ENCODE peak calls at places on chromosomes 2 and 18, in seven cellular contexts. One of them, this sample, is unnamed.

GRCh38 chr2:98432145-98432544 is 12.5 kb upstream of the INPP4A start:
- DNase-seq in fibroblast of the conjunctiva: no peak
- DNase-seq in cardiac septum: no peak
- DNase-seq in neuronal stem cell: no peak
- DNase-seq in astrocyte of the spinal cord: no peak
- DNase-seq in NCI-H82: no peak
- DNase-seq in GM04504: no peak
- DNase-seq in this sample: no peak

GRCh38 chr2:17996978-17997377 is 118.5 kb downstream of the KCNS3 start:
- DNase-seq in fibroblast of the conjunctiva: no peak
- DNase-seq in cardiac septum: no peak
- DNase-seq in neuronal stem cell: no peak
- DNase-seq in astrocyte of the spinal cord: no peak
- DNase-seq in NCI-H82: no peak
- DNase-seq in GM04504: no peak
- DNase-seq in this sample: no peak

GRCh38 chr2:221060335-221060734 is 511.8 kb downstream of the EPHA4 start:
- DNase-seq in fibroblast of the conjunctiva: no peak
- DNase-seq in cardiac septum: no peak
- DNase-seq in neuronal stem cell: no peak
- DNase-seq in astrocyte of the spinal cord: peak
- DNase-seq in NCI-H82: no peak
- DNase-seq in GM04504: peak
- DNase-seq in this sample: peak

GRCh38 chr2:208595386-208596275 is 189.0 kb downstream of the PTH2R start:
- DNase-seq in fibroblast of the conjunctiva: no peak
- DNase-seq in cardiac septum: no peak
- DNase-seq in neuronal stem cell: no peak
- DNase-seq in astrocyte of the spinal cord: peak
- DNase-seq in NCI-H82: no peak
- DNase-seq in GM04504: no peak
- DNase-seq in this sample: no peak

GRCh38 chr2:23381498-23381897 is 3.5 kb upstream of the KLHL29 start:
- DNase-seq in fibroblast of the conjunctiva: no peak
- DNase-seq in cardiac septum: no peak
- DNase-seq in neuronal stem cell: no peak
- DNase-seq in astrocyte of the spinal cord: no peak
- DNase-seq in NCI-H82: no peak
- DNase-seq in GM04504: no peak
- DNase-seq in this sample: no peak

GRCh38 chr2:30321466-30321865 is 90.1 kb downstream of the LBH start:
- DNase-seq in fibroblast of the conjunctiva: no peak
- DNase-seq in cardiac septum: no peak
- DNase-seq in neuronal stem cell: no peak
- DNase-seq in astrocyte of the spinal cord: peak
- DNase-seq in NCI-H82: no peak
- DNase-seq in GM04504: no peak
- DNase-seq in this sample: no peak

GRCh38 chr2:191304939-191305875 is 60.0 kb downstream of the MYO1B start:
- DNase-seq in fibroblast of the conjunctiva: peak
- DNase-seq in cardiac septum: no peak
- DNase-seq in neuronal stem cell: no peak
- DNase-seq in astrocyte of the spinal cord: peak
- DNase-seq in NCI-H82: peak
- DNase-seq in GM04504: peak
- DNase-seq in this sample: no peak

GRCh38 chr2:232875256-232876070 is 5.4 kb downstream of the SNORC start:
- DNase-seq in fibroblast of the conjunctiva: no peak
- DNase-seq in cardiac septum: peak
- DNase-seq in neuronal stem cell: no peak
- DNase-seq in astrocyte of the spinal cord: no peak
- DNase-seq in NCI-H82: peak
- DNase-seq in GM04504: no peak
- DNase-seq in this sample: no peak

GRCh38 chr2:199197448-199197847 is 260.3 kb downstream of the SATB2 start:
- DNase-seq in fibroblast of the conjunctiva: no peak
- DNase-seq in cardiac septum: no peak
- DNase-seq in neuronal stem cell: no peak
- DNase-seq in astrocyte of the spinal cord: peak
- DNase-seq in NCI-H82: no peak
- DNase-seq in GM04504: no peak
- DNase-seq in this sample: peak

GRCh38 chr2:31238906-31239841 is 5.2 kb downstream of the EHD3 start:
- DNase-seq in fibroblast of the conjunctiva: no peak
- DNase-seq in cardiac septum: peak
- DNase-seq in neuronal stem cell: no peak
- DNase-seq in astrocyte of the spinal cord: no peak
- DNase-seq in NCI-H82: no peak
- DNase-seq in GM04504: no peak
- DNase-seq in this sample: no peak

GRCh38 chr2:119111115-119111975 is 47.2 kb downstream of the C1QL2 start:
- DNase-seq in fibroblast of the conjunctiva: no peak
- DNase-seq in cardiac septum: no peak
- DNase-seq in neuronal stem cell: no peak
- DNase-seq in astrocyte of the spinal cord: no peak
- DNase-seq in NCI-H82: no peak
- DNase-seq in GM04504: no peak
- DNase-seq in this sample: no peak

GRCh38 chr2:11009866-11010265 is 98.1 kb downstream of the KCNF1 start:
- DNase-seq in fibroblast of the conjunctiva: no peak
- DNase-seq in cardiac septum: peak
- DNase-seq in neuronal stem cell: no peak
- DNase-seq in astrocyte of the spinal cord: no peak
- DNase-seq in NCI-H82: peak
- DNase-seq in GM04504: no peak
- DNase-seq in this sample: no peak

GRCh38 chr2:86750240-86750839 is 30.2 kb downstream of the RMND5A start:
- DNase-seq in fibroblast of the conjunctiva: no peak
- DNase-seq in cardiac septum: no peak
- DNase-seq in neuronal stem cell: no peak
- DNase-seq in astrocyte of the spinal cord: peak
- DNase-seq in NCI-H82: no peak
- DNase-seq in GM04504: no peak
- DNase-seq in this sample: no peak

GRCh38 chr2:43051316-43051715 is 175.1 kb downstream of the ZFP36L2 start:
- DNase-seq in fibroblast of the conjunctiva: no peak
- DNase-seq in cardiac septum: no peak
- DNase-seq in neuronal stem cell: no peak
- DNase-seq in astrocyte of the spinal cord: peak
- DNase-seq in NCI-H82: no peak
- DNase-seq in GM04504: no peak
- DNase-seq in this sample: no peak

GRCh38 chr2:33770023-33770422 is 170.9 kb upstream of the FAM98A start:
- DNase-seq in fibroblast of the conjunctiva: no peak
- DNase-seq in cardiac septum: no peak
- DNase-seq in neuronal stem cell: no peak
- DNase-seq in astrocyte of the spinal cord: no peak
- DNase-seq in NCI-H82: no peak
- DNase-seq in GM04504: no peak
- DNase-seq in this sample: no peak

GRCh38 chr2:130877258-130877657 is 40.5 kb downstream of the ARHGEF4 start:
- DNase-seq in fibroblast of the conjunctiva: no peak
- DNase-seq in cardiac septum: peak
- DNase-seq in neuronal stem cell: no peak
- DNase-seq in astrocyte of the spinal cord: no peak
- DNase-seq in NCI-H82: no peak
- DNase-seq in GM04504: no peak
- DNase-seq in this sample: no peak

GRCh38 chr2:1714291-1715064 is 29.8 kb downstream of the PXDN start:
- DNase-seq in fibroblast of the conjunctiva: no peak
- DNase-seq in cardiac septum: no peak
- DNase-seq in neuronal stem cell: no peak
- DNase-seq in astrocyte of the spinal cord: no peak
- DNase-seq in NCI-H82: no peak
- DNase-seq in GM04504: no peak
- DNase-seq in this sample: no peak

GRCh38 chr2:238136820-238137537 is 1.5 kb upstream of the KLHL30 start:
- DNase-seq in fibroblast of the conjunctiva: peak
- DNase-seq in cardiac septum: no peak
- DNase-seq in neuronal stem cell: no peak
- DNase-seq in astrocyte of the spinal cord: no peak
- DNase-seq in NCI-H82: no peak
- DNase-seq in GM04504: peak
- DNase-seq in this sample: no peak

GRCh38 chr2:219358170-219359075 is 25.9 kb upstream of the RESP18 start:
- DNase-seq in fibroblast of the conjunctiva: no peak
- DNase-seq in cardiac septum: no peak
- DNase-seq in neuronal stem cell: no peak
- DNase-seq in astrocyte of the spinal cord: no peak
- DNase-seq in NCI-H82: peak
- DNase-seq in GM04504: no peak
- DNase-seq in this sample: no peak

GRCh38 chr2:98492441-98492840 is 47.8 kb downstream of the INPP4A start:
- DNase-seq in fibroblast of the conjunctiva: no peak
- DNase-seq in cardiac septum: no peak
- DNase-seq in neuronal stem cell: no peak
- DNase-seq in astrocyte of the spinal cord: no peak
- DNase-seq in NCI-H82: no peak
- DNase-seq in GM04504: no peak
- DNase-seq in this sample: no peak

GRCh38 chr2:159908623-159909022 is 110.6 kb upstream of the CD302 start:
- DNase-seq in fibroblast of the conjunctiva: no peak
- DNase-seq in cardiac septum: no peak
- DNase-seq in neuronal stem cell: no peak
- DNase-seq in astrocyte of the spinal cord: no peak
- DNase-seq in NCI-H82: no peak
- DNase-seq in GM04504: no peak
- DNase-seq in this sample: no peak

GRCh38 chr2:160612266-160612864 is 118.8 kb upstream of the RBMS1 start:
- DNase-seq in fibroblast of the conjunctiva: peak
- DNase-seq in cardiac septum: no peak
- DNase-seq in neuronal stem cell: no peak
- DNase-seq in astrocyte of the spinal cord: peak
- DNase-seq in NCI-H82: no peak
- DNase-seq in GM04504: peak
- DNase-seq in this sample: peak

GRCh38 chr2:113078350-113078839 is 10.6 kb downstream of the IL1F10 start:
- DNase-seq in fibroblast of the conjunctiva: peak
- DNase-seq in cardiac septum: no peak
- DNase-seq in neuronal stem cell: no peak
- DNase-seq in astrocyte of the spinal cord: no peak
- DNase-seq in NCI-H82: no peak
- DNase-seq in GM04504: no peak
- DNase-seq in this sample: no peak

GRCh38 chr2:236852100-236852976 is 233.4 kb upstream of the COPS8 start:
- DNase-seq in fibroblast of the conjunctiva: no peak
- DNase-seq in cardiac septum: no peak
- DNase-seq in neuronal stem cell: no peak
- DNase-seq in astrocyte of the spinal cord: no peak
- DNase-seq in NCI-H82: no peak
- DNase-seq in GM04504: no peak
- DNase-seq in this sample: no peak

GRCh38 chr18:63917831-63918230 is 10.1 kb downstream of the SERPINB10 start:
- DNase-seq in fibroblast of the conjunctiva: no peak
- DNase-seq in cardiac septum: no peak
- DNase-seq in neuronal stem cell: no peak
- DNase-seq in astrocyte of the spinal cord: no peak
- DNase-seq in NCI-H82: no peak
- DNase-seq in GM04504: no peak
- DNase-seq in this sample: no peak

GRCh38 chr18:7755753-7756475 is 188.8 kb downstream of the PTPRM start:
- DNase-seq in fibroblast of the conjunctiva: peak
- DNase-seq in cardiac septum: no peak
- DNase-seq in neuronal stem cell: no peak
- DNase-seq in astrocyte of the spinal cord: no peak
- DNase-seq in NCI-H82: no peak
- DNase-seq in GM04504: no peak
- DNase-seq in this sample: no peak

GRCh38 chr2:10305254-10305635 is 2.5 kb downstream of the HPCAL1 start:
- DNase-seq in fibroblast of the conjunctiva: no peak
- DNase-seq in cardiac septum: no peak
- DNase-seq in neuronal stem cell: no peak
- DNase-seq in astrocyte of the spinal cord: peak
- DNase-seq in NCI-H82: no peak
- DNase-seq in GM04504: no peak
- DNase-seq in this sample: no peak

GRCh38 chr18:12079504-12080237 is 14.0 kb upstream of the ANKRD62 start:
- DNase-seq in fibroblast of the conjunctiva: peak
- DNase-seq in cardiac septum: no peak
- DNase-seq in neuronal stem cell: no peak
- DNase-seq in astrocyte of the spinal cord: peak
- DNase-seq in NCI-H82: peak
- DNase-seq in GM04504: no peak
- DNase-seq in this sample: no peak

GRCh38 chr18:8798996-8799395 is 93.6 kb downstream of the MTCL1 start:
- DNase-seq in fibroblast of the conjunctiva: no peak
- DNase-seq in cardiac septum: peak
- DNase-seq in neuronal stem cell: no peak
- DNase-seq in astrocyte of the spinal cord: no peak
- DNase-seq in NCI-H82: peak
- DNase-seq in GM04504: no peak
- DNase-seq in this sample: no peak

GRCh38 chr2:181779288-181779871 is 99.1 kb upstream of the NEUROD1 start:
- DNase-seq in fibroblast of the conjunctiva: no peak
- DNase-seq in cardiac septum: no peak
- DNase-seq in neuronal stem cell: no peak
- DNase-seq in astrocyte of the spinal cord: peak
- DNase-seq in NCI-H82: no peak
- DNase-seq in GM04504: no peak
- DNase-seq in this sample: no peak

GRCh38 chr18:7946724-7947377 is 379.7 kb downstream of the PTPRM start:
- DNase-seq in fibroblast of the conjunctiva: peak
- DNase-seq in cardiac septum: no peak
- DNase-seq in neuronal stem cell: no peak
- DNase-seq in astrocyte of the spinal cord: peak
- DNase-seq in NCI-H82: peak
- DNase-seq in GM04504: peak
- DNase-seq in this sample: no peak

GRCh38 chr2:8403871-8404270 is 278.0 kb upstream of the ID2 start:
- DNase-seq in fibroblast of the conjunctiva: no peak
- DNase-seq in cardiac septum: no peak
- DNase-seq in neuronal stem cell: no peak
- DNase-seq in astrocyte of the spinal cord: no peak
- DNase-seq in NCI-H82: no peak
- DNase-seq in GM04504: no peak
- DNase-seq in this sample: no peak

GRCh38 chr2:176774768-176775453 is 437.7 kb upstream of the HNRNPA3 start:
- DNase-seq in fibroblast of the conjunctiva: no peak
- DNase-seq in cardiac septum: no peak
- DNase-seq in neuronal stem cell: no peak
- DNase-seq in astrocyte of the spinal cord: no peak
- DNase-seq in NCI-H82: no peak
- DNase-seq in GM04504: no peak
- DNase-seq in this sample: no peak

GRCh38 chr18:63051928-63052327 is 267.6 kb downstream of the BCL2 start:
- DNase-seq in fibroblast of the conjunctiva: no peak
- DNase-seq in cardiac septum: no peak
- DNase-seq in neuronal stem cell: no peak
- DNase-seq in astrocyte of the spinal cord: no peak
- DNase-seq in NCI-H82: no peak
- DNase-seq in GM04504: no peak
- DNase-seq in this sample: no peak

This sample was measured in HS-5.